ENCODE peak calls at places on chromosomes 6 and 20, in seven cellular contexts. T, E, J, L, R, S and Q are unnamed samples.

GRCh38 chr6:69105288-69105687 is 470.2 kb downstream of the ADGRB3 start:
- DNase-seq in T (no peak), E (no peak), J (no peak), L (no peak), R (no peak), S (no peak), Q (no peak)

GRCh38 chr20:23937303-23938117 is 51.1 kb downstream of the GGTLC1 start:
- DNase-seq in T (no peak), E (peak; percentile 73), J (no peak), L (peak; percentile 64), R (peak; percentile 76), S (peak; percentile 34), Q (peak; percentile 41)

GRCh38 chr6:14038636-14039035 is 78.9 kb upstream of the CD83 start:
- DNase-seq in T (no peak), E (no peak), J (no peak), L (no peak), R (no peak), S (peak; percentile 47), Q (no peak)

GRCh38 chr20:36439731-36440072 is 101.6 kb upstream of the MYL9 start:
- DNase-seq in T (no peak), E (no peak), J (no peak), L (no peak), R (no peak), S (no peak), Q (no peak)

GRCh38 chr20:4638826-4639225 is 82.9 kb upstream of the PRND start:
- DNase-seq in T (no peak), E (no peak), J (no peak), L (peak; percentile 73), R (no peak), S (no peak), Q (no peak)

GRCh38 chr6:75755704-75756103 is 6.7 kb downstream of the MYO6 start:
- DNase-seq in T (no peak), E (no peak), J (no peak), L (no peak), R (no peak), S (no peak), Q (no peak)

GRCh38 chr6:7106752-7107577 is 796 bp upstream of the RREB1 start:
- DNase-seq in T (no peak), E (peak; percentile 48), J (no peak), L (peak; percentile 30), R (peak; percentile 54), S (no peak), Q (peak; percentile 37)

GRCh38 chr20:50504231-50504823 is 5.9 kb upstream of the PTPN1 start:
- DNase-seq in T (no peak), E (no peak), J (no peak), L (no peak), R (no peak), S (no peak), Q (no peak)

GRCh38 chr6:154661751-154662150 is 71.5 kb upstream of the SCAF8 start:
- DNase-seq in T (no peak), E (no peak), J (no peak), L (no peak), R (no peak), S (no peak), Q (no peak)

DNA sequence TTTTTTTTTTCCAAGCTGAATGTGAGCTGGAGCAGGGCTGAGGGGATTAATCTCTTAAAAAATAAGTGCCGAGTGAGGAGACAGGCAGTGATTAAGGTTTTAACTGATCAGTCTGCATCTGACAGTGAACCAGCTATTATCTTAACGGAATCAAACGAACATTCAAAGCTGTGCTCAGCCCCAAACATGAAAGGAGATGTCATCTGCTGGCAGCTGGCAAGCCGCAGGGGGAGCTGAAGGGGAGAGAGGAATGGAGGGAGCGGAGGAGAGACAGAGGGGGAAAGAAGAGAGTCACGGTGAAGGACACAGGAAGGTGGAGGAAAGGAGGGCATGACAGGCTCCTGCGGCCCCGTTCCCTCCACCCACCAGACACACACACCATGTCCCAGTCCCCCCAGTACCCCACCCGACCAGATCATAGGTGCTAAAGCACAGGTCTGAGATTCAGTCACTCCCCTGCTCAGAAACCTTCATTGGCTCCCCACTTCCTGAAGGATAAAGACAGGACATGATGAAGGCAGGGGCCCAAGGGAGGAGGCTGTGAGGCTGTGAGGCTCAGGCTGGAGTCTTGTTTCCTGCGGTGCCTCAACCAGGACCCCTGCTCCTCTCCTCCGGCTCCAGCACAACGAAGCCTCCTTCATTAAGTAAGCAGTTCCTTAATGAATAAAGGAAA is 80.9 kb downstream of the NCR2 start:
- DNase-seq in T (no peak), E (no peak), J (no peak), L (no peak), R (no peak), S (no peak), Q (no peak)
- TF ChIP-seq CTCF in T (no peak), E (no peak), J (no peak), L (no peak), R (no peak), S (no peak), Q (no peak)

GRCh38 chr6:113488812-113489685 is 368.1 kb upstream of the MARCKS start:
- DNase-seq in T (no peak), E (no peak), J (no peak), L (no peak), R (peak; percentile 32), S (no peak), Q (no peak)
- TF ChIP-seq CTCF in T (no peak), E (no peak), J (no peak), L (peak; percentile 39), R (peak; percentile 71), S (peak; percentile 16), Q (peak; percentile 59)

DNA sequence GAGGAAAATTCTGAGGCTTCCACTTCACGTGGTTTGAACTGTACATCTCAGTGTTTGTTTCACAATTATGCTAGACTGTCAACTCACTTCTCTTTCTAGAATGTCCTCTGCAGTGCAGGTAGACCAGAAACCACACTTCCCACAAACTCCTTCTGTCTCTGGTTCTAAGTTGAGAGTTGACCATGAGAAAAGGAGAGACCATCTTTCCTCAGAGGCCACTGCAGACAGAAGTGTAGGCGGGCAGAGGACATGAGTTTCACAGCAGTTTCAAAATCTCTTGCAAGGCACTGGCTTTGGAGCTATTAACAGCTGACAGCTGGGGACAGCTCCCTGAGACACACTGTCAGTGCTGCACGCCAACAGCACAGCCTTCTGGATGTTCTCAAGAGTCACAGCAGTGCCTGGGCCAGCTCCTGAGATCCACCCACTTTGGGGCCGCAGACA is 55.4 kb upstream of the MOXD1 start:
- DNase-seq in T (no peak), E (peak; percentile 4), J (no peak), L (no peak), R (peak; percentile 27), S (no peak), Q (peak; percentile 17)
- TF ChIP-seq CTCF in T (peak; percentile 19), E (no peak), J (no peak), L (no peak), R (peak; percentile 3), S (no peak), Q (no peak)

GRCh38 chr20:60206259-60206658 is 248.0 kb downstream of the CDH26 start:
- DNase-seq in T (no peak), E (peak; percentile 41), J (peak; percentile 8), L (peak; percentile 65), R (peak; percentile 67), S (peak; percentile 55), Q (peak; percentile 55)
- TF ChIP-seq CTCF in T (peak; percentile 64), E (peak; percentile 26), J (peak; percentile 65), L (peak; percentile 70), R (peak; percentile 48), S (peak; percentile 58), Q (peak; percentile 79)

GRCh38 chr6:25027221-25027916 is 91.6 kb upstream of the RIPOR2 start:
- DNase-seq in T (no peak), E (no peak), J (no peak), L (no peak), R (no peak), S (no peak), Q (no peak)
- TF ChIP-seq CTCF in T (no peak), E (no peak), J (no peak), L (no peak), R (no peak), S (no peak), Q (no peak)

GRCh38 chr6:142853244-142854180 is 91.5 kb downstream of the HIVEP2 start:
- DNase-seq in T (no peak), E (no peak), J (no peak), L (peak; percentile 81), R (no peak), S (no peak), Q (no peak)
- TF ChIP-seq CTCF in T (no peak), E (no peak), J (no peak), L (no peak), R (no peak), S (no peak), Q (no peak)

DNA sequence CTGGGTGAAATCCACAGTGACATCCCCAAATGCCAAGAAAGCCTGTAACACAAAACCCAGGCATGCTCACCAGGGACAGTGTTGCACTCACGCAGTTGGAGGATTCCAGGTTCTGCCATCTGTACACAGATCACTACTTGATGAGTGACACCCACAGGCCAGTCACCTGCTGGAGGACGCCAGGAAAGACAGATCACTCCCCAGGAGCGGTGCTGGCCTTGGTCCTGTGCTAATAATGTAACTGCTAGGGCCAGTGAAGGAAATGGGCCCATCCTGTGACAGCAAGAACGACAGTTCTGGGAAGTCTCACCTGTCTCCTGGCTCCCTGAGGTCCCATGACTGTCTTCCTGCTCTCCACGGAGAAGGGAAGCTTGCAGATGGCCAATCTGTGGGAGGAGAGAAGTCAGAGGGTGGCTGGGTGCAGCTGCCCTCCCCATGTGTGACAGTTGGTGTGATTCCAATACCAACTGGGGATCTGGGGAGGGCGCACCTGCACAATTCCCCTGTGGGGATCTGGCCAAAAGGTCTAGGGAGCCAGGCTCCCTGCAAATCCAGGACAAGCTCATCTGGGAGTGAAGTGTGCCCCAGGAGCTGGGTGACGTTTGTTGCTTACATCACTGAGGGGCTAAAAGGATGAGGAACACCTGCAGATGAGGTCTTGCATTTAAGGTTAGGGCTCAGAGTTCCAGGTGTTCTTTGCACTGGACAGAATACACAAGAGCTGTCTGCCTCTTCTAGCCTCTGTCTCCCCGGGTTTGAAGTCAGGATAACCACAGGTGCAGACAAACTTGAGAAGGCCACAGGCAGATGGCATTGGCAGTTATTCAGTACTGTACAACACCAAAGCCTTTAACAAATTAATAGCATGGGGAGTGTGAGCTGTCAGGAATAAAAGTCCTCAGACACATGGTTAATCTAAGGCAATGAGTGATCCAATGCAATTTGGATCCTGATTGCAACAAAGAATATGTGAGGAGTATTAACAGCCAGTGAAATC is 10.3 kb downstream of the ZNF337 start:
- DNase-seq in T (no peak), E (no peak), J (no peak), L (no peak), R (no peak), S (no peak), Q (no peak)
- TF ChIP-seq CTCF in T (no peak), E (no peak), J (no peak), L (no peak), R (no peak), S (no peak), Q (no peak)

DNA sequence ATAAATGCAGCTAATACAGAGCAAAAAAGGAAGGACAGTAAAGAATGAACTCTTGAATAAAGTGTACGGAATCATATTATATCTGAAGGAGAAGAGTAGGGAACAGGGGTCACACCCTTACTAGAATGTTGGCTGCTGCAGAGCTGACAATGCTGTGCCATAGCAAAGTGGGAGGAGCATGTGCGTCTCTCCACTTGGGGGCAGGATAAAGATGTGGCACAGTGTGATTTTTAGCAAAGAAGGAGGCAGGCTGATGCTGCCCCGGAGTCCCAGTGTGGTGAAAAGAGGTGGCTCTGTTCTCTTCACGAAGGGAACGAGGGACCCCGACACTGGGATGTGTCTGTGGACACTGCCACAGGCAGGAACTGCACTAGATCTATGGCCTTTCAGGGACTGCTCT is 67.5 kb downstream of the INSM1 start:
- DNase-seq in T (no peak), E (no peak), J (no peak), L (no peak), R (peak; percentile 39), S (no peak), Q (no peak)
- TF ChIP-seq CTCF in T (no peak), E (no peak), J (peak; percentile 17), L (no peak), R (peak; percentile 28), S (no peak), Q (no peak)